ENCODE peak calls at places on chromosomes 6 and 20, in four cellular contexts. V is heart right ventricle; F is IMR-90; Z is effector memory CD4-positive, alpha-beta T cell. X is an unnamed sample.

GRCh38 chr6:144898741-144899140 is 613.6 kb downstream of the UTRN start:
- DNase-seq in V (no peak), F (no peak), Z (no peak), X (no peak)

GRCh38 chr6:37990762-37991525 is 171.4 kb downstream of the ZFAND3 start:
- DNase-seq in V (no peak), F (peak; percentile 88), Z (no peak), X (no peak)

GRCh38 chr6:4647414-4648365 is 128.5 kb upstream of the CDYL start:
- DNase-seq in V (peak; percentile 83), F (peak; percentile 84), Z (no peak), X (peak; percentile 84)

GRCh38 chr6:37056439-37057127 is 51.1 kb downstream of the FGD2 start:
- DNase-seq in V (no peak), F (peak; percentile 40), Z (no peak), X (no peak)

GRCh38 chr20:57735831-57736737 is 26.3 kb upstream of the PMEPA1 start:
- DNase-seq in V (no peak), F (no peak), Z (no peak), X (no peak)

GRCh38 chr6:23145801-23146200 is 576.4 kb downstream of the HDGFL1 start:
- DNase-seq in V (no peak), F (peak; percentile 11), Z (no peak), X (no peak)

GRCh38 chr20:18421608-18422007 is 45.2 kb downstream of the DZANK1 start:
- DNase-seq in V (no peak), F (no peak), Z (no peak), X (no peak)

GRCh38 chr6:39941820-39942219 is 7.6 kb upstream of the MOCS1 start:
- DNase-seq in V (no peak), F (no peak), Z (no peak), X (no peak)

GRCh38 chr20:36506253-36506652 is 35.1 kb upstream of the MYL9 start:
- DNase-seq in V (no peak), F (no peak), Z (no peak), X (no peak)

GRCh38 chr6:47478233-47479155 is 905 bp downstream of the CD2AP start:
- DNase-seq in V (no peak), F (peak; percentile 30), Z (no peak), X (no peak)

GRCh38 chr6:69907981-69908498 is 41.7 kb downstream of the COL19A1 start:
- DNase-seq in V (no peak), F (peak; percentile 26), Z (no peak), X (no peak)

GRCh38 chr20:22402550-22402949 is 181.8 kb downstream of the FOXA2 start:
- DNase-seq in V (no peak), F (no peak), Z (no peak), X (no peak)

GRCh38 chr6:17945111-17945510 is 42.3 kb downstream of the KIF13A start:
- DNase-seq in V (no peak), F (peak; percentile 44), Z (no peak), X (no peak)

GRCh38 chr6:30763618-30764489 is 19.5 kb upstream of the IER3 start:
- DNase-seq in V (no peak), F (peak; percentile 54), Z (no peak), X (no peak)

GRCh38 chr20:19992996-19993908 is 23.9 kb upstream of the NAA20 start:
- DNase-seq in V (no peak), F (peak; percentile 91), Z (no peak), X (peak; percentile 51)

GRCh38 chr20:31594558-31595379 is 10.3 kb upstream of the ID1 start:
- DNase-seq in V (peak; percentile 67), F (no peak), Z (no peak), X (no peak)

GRCh38 chr6:28648035-28648877 is 122.6 kb downstream of the GPX5 start:
- DNase-seq in V (no peak), F (peak; percentile 74), Z (no peak), X (no peak)

GRCh38 chr6:118467181-118467580 is 80.9 kb upstream of the PLN start:
- DNase-seq in V (no peak), F (no peak), Z (no peak), X (no peak)

GRCh38 chr6:125665415-125665814 is 84.0 kb upstream of the HEY2 start:
- DNase-seq in V (no peak), F (no peak), Z (no peak), X (no peak)

GRCh38 chr20:328596-329324 is 3.4 kb downstream of the SOX12 start:
- DNase-seq in V (no peak), F (no peak), Z (no peak), X (no peak)

GRCh38 chr6:40819182-40819834 is 219.7 kb downstream of the UNC5CL start:
- DNase-seq in V (no peak), F (no peak), Z (no peak), X (peak; percentile 48)

GRCh38 chr20:60117040-60117439 is 158.8 kb downstream of the CDH26 start:
- DNase-seq in V (no peak), F (peak; percentile 8), Z (no peak), X (no peak)

GRCh38 chr6:109978174-109979032 is at the start of gene GPR6:
- DNase-seq in V (peak; percentile 70), F (peak; percentile 34), Z (no peak), X (peak; percentile 42)

GRCh38 chr6:84426002-84426705 is 198.7 kb upstream of the CEP162 start:
- DNase-seq in V (no peak), F (no peak), Z (no peak), X (no peak)

GRCh38 chr6:66771626-66772025 is 1064.6 kb upstream of the EYS start:
- DNase-seq in V (no peak), F (no peak), Z (no peak), X (no peak)

GRCh38 chr6:156774872-156775405 is 2.2 kb upstream of the ARID1B start:
- DNase-seq in V (no peak), F (no peak), Z (no peak), X (no peak)

GRCh38 chr6:41284726-41285125 is 1.8 kb downstream of the TREM1 start:
- DNase-seq in V (no peak), F (peak; percentile 20), Z (no peak), X (no peak)

GRCh38 chr20:49187330-49188100 is 619 bp downstream of the STAU1 start:
- DNase-seq in V (no peak), F (no peak), Z (peak; percentile 29), X (peak; percentile 79)

GRCh38 chr20:40760399-40760798 is 71.4 kb upstream of the MAFB start:
- DNase-seq in V (no peak), F (no peak), Z (no peak), X (no peak)

GRCh38 chr6:55209059-55209458 is 34.7 kb downstream of the HCRTR2 start:
- DNase-seq in V (no peak), F (no peak), Z (no peak), X (no peak)

GRCh38 chr6:118525913-118526490 is 22.1 kb upstream of the PLN start:
- DNase-seq in V (no peak), F (no peak), Z (no peak), X (no peak)

GRCh38 chr6:26344658-26345057 is 20.3 kb upstream of the BTN3A2 start:
- DNase-seq in V (no peak), F (no peak), Z (no peak), X (no peak)

GRCh38 chr6:129592516-129593232 is 117.3 kb downstream of the ARHGAP18 start:
- DNase-seq in V (no peak), F (no peak), Z (no peak), X (no peak)

GRCh38 chr6:53959717-53960116 is 151.5 kb upstream of the MLIP start:
- DNase-seq in V (no peak), F (peak; percentile 64), Z (no peak), X (no peak)

GRCh38 chr20:17682103-17682888 is at the start of gene RRBP1:
- DNase-seq in V (peak; percentile 99), F (peak; percentile 97), Z (peak; percentile 96), X (peak; percentile 99)

GRCh38 chr6:3566812-3567211 is 110.0 kb upstream of the SLC22A23 start:
- DNase-seq in V (no peak), F (peak; percentile 90), Z (no peak), X (no peak)

GRCh38 chr6:83292900-83293843 is 100.0 kb downstream of the RWDD2A start:
- DNase-seq in V (no peak), F (no peak), Z (no peak), X (no peak)

GRCh38 chr6:6694825-6695710 is 106.5 kb downstream of the LY86 start:
- DNase-seq in V (peak; percentile 46), F (no peak), Z (no peak), X (no peak)

GRCh38 chr6:912871-913663 is 220.1 kb upstream of the EXOC2 start:
- DNase-seq in V (no peak), F (peak; percentile 47), Z (no peak), X (no peak)

GRCh38 chr6:11423072-11423471 is 114.5 kb upstream of the TMEM170B start:
- DNase-seq in V (no peak), F (peak; percentile 51), Z (no peak), X (no peak)

GRCh38 chr6:11425431-11425871 is 112.1 kb upstream of the TMEM170B start:
- DNase-seq in V (no peak), F (no peak), Z (no peak), X (no peak)

GRCh38 chr6:11423667-11424066 is 113.9 kb upstream of the TMEM170B start:
- DNase-seq in V (no peak), F (no peak), Z (no peak), X (no peak)

GRCh38 chr6:11425876-11426275 is 111.7 kb upstream of the TMEM170B start:
- DNase-seq in V (no peak), F (no peak), Z (no peak), X (no peak)

GRCh38 chr6:11424395-11425050 is 113.0 kb upstream of the TMEM170B start:
- DNase-seq in V (no peak), F (no peak), Z (no peak), X (no peak)
- H3K4me1 ChIP-seq in V (no peaks in the 10 kb centered on the region), F (peaks cover 34% of the 10 kb centered on the region), Z (no peaks in the 10 kb centered on the region), X (no peaks in the 10 kb centered on the region)

GRCh38 chr6:158290040-158290439 is 22.2 kb upstream of the TULP4 start:
- DNase-seq in V (no peak), F (no peak), Z (no peak), X (no peak)
- H3K4me1 ChIP-seq in V (peaks cover 6% of the 10 kb centered on the region), F (peaks cover 7% of the 10 kb centered on the region), Z (peaks cover 6% of the 10 kb centered on the region), X (peaks cover 5% of the 10 kb centered on the region)

DNA sequence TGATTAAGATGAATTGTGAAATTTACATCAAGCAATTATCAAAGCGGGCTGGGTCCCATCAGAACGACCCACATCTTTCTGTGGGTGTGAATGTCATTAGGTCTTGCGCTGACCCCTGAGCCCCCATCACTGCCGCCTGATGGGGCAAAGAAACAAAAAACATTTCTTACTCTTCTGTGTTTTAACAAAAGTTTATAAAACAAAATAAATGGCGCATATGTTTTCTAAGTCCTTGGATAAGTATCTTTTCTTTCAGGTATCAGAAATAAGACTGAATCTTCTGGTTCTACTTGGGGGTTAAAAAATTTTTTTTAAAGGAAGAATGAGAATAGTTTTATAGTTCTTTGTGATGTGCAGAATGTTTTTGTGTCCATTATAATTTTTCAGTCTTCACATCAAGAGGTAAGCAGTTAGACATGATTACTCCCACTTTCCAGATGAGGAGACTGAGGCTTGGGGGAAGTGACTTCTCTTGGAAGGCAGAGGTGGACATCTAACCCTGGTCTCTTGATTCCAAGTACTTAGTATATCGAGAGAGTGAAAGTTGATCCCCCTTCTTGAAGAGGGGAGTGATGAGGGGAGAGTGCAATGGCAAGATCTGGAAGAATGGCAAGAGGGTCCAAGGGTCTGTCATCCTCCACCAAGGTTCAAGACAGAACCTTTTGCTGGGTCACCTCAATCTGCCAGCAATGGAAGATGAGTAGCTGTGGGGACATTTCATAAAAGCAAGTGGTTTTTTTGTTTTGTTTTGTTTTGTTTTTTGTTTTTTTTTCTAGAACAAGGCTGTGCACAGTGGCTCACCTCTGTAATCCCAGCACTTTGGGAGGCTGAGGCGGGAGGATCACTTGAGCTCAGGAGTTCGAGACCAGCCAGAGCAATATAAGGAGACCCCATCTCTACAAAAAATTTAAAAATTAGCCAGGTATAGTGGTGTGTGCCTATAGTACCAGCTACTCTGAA is 42.8 kb upstream of the TTPAL start:
- DNase-seq in V (no peak), F (no peak), Z (no peak), X (no peak)
- H3K4me1 ChIP-seq in V (no peaks in the 10 kb centered on the region), F (no peaks in the 10 kb centered on the region), Z (no peaks in the 10 kb centered on the region), X (no peaks in the 10 kb centered on the region)

GRCh38 chr6:35299674-35300073 is 2.1 kb downstream of the DEF6 start:
- DNase-seq in V (no peak), F (no peak), Z (no peak), X (no peak)
- H3K4me1 ChIP-seq in V (peaks cover 4% of the 10 kb centered on the region), F (peaks cover 7% of the 10 kb centered on the region), Z (peaks cover 60% of the 10 kb centered on the region), X (peaks cover 10% of the 10 kb centered on the region)

X was measured in pancreas.